ENCODE peak calls at places on chromosomes 11 and 22, in seven cellular contexts. One of them, this sample, is unnamed.

GRCh38 chr11:63888170-63889086 is 28.5 kb downstream of the RCOR2 start:
- DNase-seq in hypothalamus: no peak
- DNase-seq in cardiac septum: peak; percentile 89
- DNase-seq in activated naive CD4-positive, alpha-beta T cell: peak; percentile 71
- DNase-seq in smooth muscle cell of the brain vasculature: no peak
- DNase-seq in NCI-H345: no peak
- DNase-seq in hepatic stellate cell: peak; percentile 68
- DNase-seq in this sample: no peak

GRCh38 chr22:46453829-46454220 is 83.6 kb downstream of the CELSR1 start:
- DNase-seq in hypothalamus: no peak
- DNase-seq in smooth muscle cell of the brain vasculature: no peak
- DNase-seq in hepatic stellate cell: no peak
- DNase-seq in activated naive CD4-positive, alpha-beta T cell: no peak
- DNase-seq in NCI-H345: no peak
- DNase-seq in cardiac septum: no peak
- DNase-seq in this sample: no peak

GRCh38 chr11:91199866-91200265 is 977.0 kb upstream of the CHORDC1 start:
- DNase-seq in NCI-H345: no peak
- DNase-seq in hepatic stellate cell: peak; percentile 12
- DNase-seq in hypothalamus: no peak
- DNase-seq in activated naive CD4-positive, alpha-beta T cell: no peak
- DNase-seq in smooth muscle cell of the brain vasculature: peak; percentile 63
- DNase-seq in cardiac septum: no peak
- DNase-seq in this sample: no peak

GRCh38 chr11:66346476-66347424 is 679 bp downstream of the B4GAT1 start:
- DNase-seq in activated naive CD4-positive, alpha-beta T cell: no peak
- DNase-seq in NCI-H345: no peak
- DNase-seq in hypothalamus: no peak
- DNase-seq in cardiac septum: no peak
- DNase-seq in smooth muscle cell of the brain vasculature: no peak
- DNase-seq in hepatic stellate cell: no peak
- DNase-seq in this sample: no peak

GRCh38 chr22:25702571-25703167 is 39.3 kb upstream of the MYO18B start:
- DNase-seq in smooth muscle cell of the brain vasculature: no peak
- DNase-seq in cardiac septum: no peak
- DNase-seq in hypothalamus: no peak
- DNase-seq in hepatic stellate cell: no peak
- DNase-seq in activated naive CD4-positive, alpha-beta T cell: no peak
- DNase-seq in NCI-H345: no peak
- DNase-seq in this sample: no peak

GRCh38 chr11:96180341-96180740 is 162.7 kb downstream of the MAML2 start:
- DNase-seq in activated naive CD4-positive, alpha-beta T cell: no peak
- DNase-seq in hepatic stellate cell: no peak
- DNase-seq in cardiac septum: no peak
- DNase-seq in smooth muscle cell of the brain vasculature: no peak
- DNase-seq in NCI-H345: no peak
- DNase-seq in hypothalamus: no peak
- DNase-seq in this sample: no peak

GRCh38 chr11:45532552-45532951 is 132.9 kb downstream of the CHST1 start:
- DNase-seq in NCI-H345: no peak
- DNase-seq in hepatic stellate cell: no peak
- DNase-seq in activated naive CD4-positive, alpha-beta T cell: no peak
- DNase-seq in hypothalamus: no peak
- DNase-seq in smooth muscle cell of the brain vasculature: no peak
- DNase-seq in cardiac septum: no peak
- DNase-seq in this sample: no peak

GRCh38 chr11:16959528-16960100 is 54.6 kb downstream of the PLEKHA7 start:
- DNase-seq in hypothalamus: no peak
- DNase-seq in smooth muscle cell of the brain vasculature: no peak
- DNase-seq in activated naive CD4-positive, alpha-beta T cell: no peak
- DNase-seq in hepatic stellate cell: no peak
- DNase-seq in cardiac septum: no peak
- DNase-seq in NCI-H345: peak; percentile 18
- DNase-seq in this sample: peak; percentile 74

GRCh38 chr11:102614485-102614884 is 10.6 kb downstream of the MMP20 start:
- DNase-seq in NCI-H345: no peak
- DNase-seq in hepatic stellate cell: no peak
- DNase-seq in smooth muscle cell of the brain vasculature: no peak
- DNase-seq in hypothalamus: no peak
- DNase-seq in cardiac septum: no peak
- DNase-seq in activated naive CD4-positive, alpha-beta T cell: no peak
- DNase-seq in this sample: no peak

GRCh38 chr11:14500181-14500651 is 605 bp upstream of the COPB1 start:
- DNase-seq in hepatic stellate cell: peak; percentile 37
- DNase-seq in NCI-H345: peak; percentile 59
- DNase-seq in activated naive CD4-positive, alpha-beta T cell: peak; percentile 14
- DNase-seq in hypothalamus: peak; percentile 2
- DNase-seq in smooth muscle cell of the brain vasculature: no peak
- DNase-seq in cardiac septum: no peak
- DNase-seq in this sample: peak; percentile 60

GRCh38 chr11:116276051-116277044 is 496.4 kb downstream of the BUD13 start:
- DNase-seq in smooth muscle cell of the brain vasculature: no peak
- DNase-seq in NCI-H345: peak; percentile 79
- DNase-seq in activated naive CD4-positive, alpha-beta T cell: peak; percentile 46
- DNase-seq in cardiac septum: peak; percentile 84
- DNase-seq in hepatic stellate cell: peak; percentile 20
- DNase-seq in hypothalamus: peak; percentile 56
- DNase-seq in this sample: peak; percentile 23

GRCh38 chr11:65013130-65013691 is 749 bp upstream of the ARL2 start:
- DNase-seq in cardiac septum: peak; percentile 96
- DNase-seq in smooth muscle cell of the brain vasculature: no peak
- DNase-seq in activated naive CD4-positive, alpha-beta T cell: peak; percentile 85
- DNase-seq in hepatic stellate cell: peak; percentile 96
- DNase-seq in hypothalamus: peak; percentile 80
- DNase-seq in NCI-H345: peak; percentile 89
- DNase-seq in this sample: no peak

GRCh38 chr11:104624021-104624420 is 274.2 kb downstream of the CASP12 start:
- DNase-seq in hypothalamus: no peak
- DNase-seq in smooth muscle cell of the brain vasculature: no peak
- DNase-seq in activated naive CD4-positive, alpha-beta T cell: no peak
- DNase-seq in NCI-H345: no peak
- DNase-seq in cardiac septum: no peak
- DNase-seq in hepatic stellate cell: no peak
- DNase-seq in this sample: no peak

GRCh38 chr11:17790453-17790852 is 55.9 kb downstream of the KCNC1 start:
- DNase-seq in hypothalamus: no peak
- DNase-seq in hepatic stellate cell: peak; percentile 44
- DNase-seq in cardiac septum: no peak
- DNase-seq in activated naive CD4-positive, alpha-beta T cell: no peak
- DNase-seq in smooth muscle cell of the brain vasculature: peak; percentile 24
- DNase-seq in NCI-H345: no peak
- DNase-seq in this sample: no peak

GRCh38 chr22:41177626-41178424 is 27.3 kb upstream of the L3MBTL2 start:
- DNase-seq in cardiac septum: no peak
- DNase-seq in smooth muscle cell of the brain vasculature: no peak
- DNase-seq in activated naive CD4-positive, alpha-beta T cell: no peak
- DNase-seq in hepatic stellate cell: no peak
- DNase-seq in NCI-H345: no peak
- DNase-seq in hypothalamus: no peak
- DNase-seq in this sample: no peak

GRCh38 chr22:32801436-32802290 is at the start of gene TIMP3:
- DNase-seq in hepatic stellate cell: peak; percentile 92
- DNase-seq in NCI-H345: no peak
- DNase-seq in hypothalamus: peak; percentile 70
- DNase-seq in activated naive CD4-positive, alpha-beta T cell: no peak
- DNase-seq in smooth muscle cell of the brain vasculature: peak; percentile 63
- DNase-seq in cardiac septum: peak; percentile 91
- DNase-seq in this sample: no peak

GRCh38 chr11:111322534-111322933 is 24.2 kb downstream of the POU2AF3 start:
- DNase-seq in smooth muscle cell of the brain vasculature: no peak
- DNase-seq in NCI-H345: no peak
- DNase-seq in hypothalamus: no peak
- DNase-seq in cardiac septum: no peak
- DNase-seq in hepatic stellate cell: no peak
- DNase-seq in activated naive CD4-positive, alpha-beta T cell: no peak
- DNase-seq in this sample: no peak

GRCh38 chr11:25667871-25668270 is 664.1 kb upstream of the ANO3 start:
- DNase-seq in NCI-H345: no peak
- DNase-seq in hypothalamus: no peak
- DNase-seq in smooth muscle cell of the brain vasculature: no peak
- DNase-seq in hepatic stellate cell: no peak
- DNase-seq in activated naive CD4-positive, alpha-beta T cell: no peak
- DNase-seq in cardiac septum: no peak
- DNase-seq in this sample: no peak

GRCh38 chr11:57277845-57278720 is 41.0 kb upstream of the APLNR start:
- DNase-seq in NCI-H345: peak; percentile 48
- DNase-seq in hepatic stellate cell: peak; percentile 57
- DNase-seq in smooth muscle cell of the brain vasculature: peak; percentile 32
- DNase-seq in cardiac septum: no peak
- DNase-seq in activated naive CD4-positive, alpha-beta T cell: no peak
- DNase-seq in hypothalamus: peak; percentile 16
- DNase-seq in this sample: peak; percentile 43

GRCh38 chr22:46547179-46547882 is 9.9 kb upstream of the CELSR1 start:
- DNase-seq in NCI-H345: no peak
- DNase-seq in cardiac septum: no peak
- DNase-seq in activated naive CD4-positive, alpha-beta T cell: no peak
- DNase-seq in smooth muscle cell of the brain vasculature: peak; percentile 36
- DNase-seq in hypothalamus: no peak
- DNase-seq in hepatic stellate cell: peak; percentile 94
- DNase-seq in this sample: no peak

GRCh38 chr11:1234054-1234720 is 11.3 kb downstream of the MUC5B start:
- DNase-seq in activated naive CD4-positive, alpha-beta T cell: no peak
- DNase-seq in hypothalamus: no peak
- DNase-seq in hepatic stellate cell: no peak
- DNase-seq in smooth muscle cell of the brain vasculature: no peak
- DNase-seq in NCI-H345: no peak
- DNase-seq in cardiac septum: peak; percentile 77
- DNase-seq in this sample: no peak

GRCh38 chr11:10930961-10931760 is 73.3 kb upstream of the ZBED5 start:
- DNase-seq in smooth muscle cell of the brain vasculature: peak; percentile 31
- DNase-seq in NCI-H345: peak; percentile 71
- DNase-seq in hypothalamus: peak; percentile 54
- DNase-seq in activated naive CD4-positive, alpha-beta T cell: peak; percentile 38
- DNase-seq in cardiac septum: peak; percentile 81
- DNase-seq in hepatic stellate cell: peak; percentile 76
- DNase-seq in this sample: peak; percentile 65

GRCh38 chr22:17945851-17946690 is 78.3 kb downstream of the MICAL3 start:
- DNase-seq in hepatic stellate cell: no peak
- DNase-seq in smooth muscle cell of the brain vasculature: no peak
- DNase-seq in activated naive CD4-positive, alpha-beta T cell: no peak
- DNase-seq in NCI-H345: peak; percentile 58
- DNase-seq in cardiac septum: no peak
- DNase-seq in hypothalamus: no peak
- DNase-seq in this sample: no peak

GRCh38 chr22:43814264-43814663 is 2.2 kb upstream of the EFCAB6 start:
- DNase-seq in NCI-H345: no peak
- DNase-seq in cardiac septum: no peak
- DNase-seq in smooth muscle cell of the brain vasculature: no peak
- DNase-seq in hypothalamus: no peak
- DNase-seq in activated naive CD4-positive, alpha-beta T cell: no peak
- DNase-seq in hepatic stellate cell: no peak
- DNase-seq in this sample: no peak

GRCh38 chr22:50657925-50658324 is 14.7 kb upstream of the SHANK3 start:
- DNase-seq in hepatic stellate cell: no peak
- DNase-seq in smooth muscle cell of the brain vasculature: no peak
- DNase-seq in NCI-H345: no peak
- DNase-seq in hypothalamus: no peak
- DNase-seq in activated naive CD4-positive, alpha-beta T cell: no peak
- DNase-seq in cardiac septum: peak; percentile 44
- DNase-seq in this sample: no peak

GRCh38 chr11:78711732-78712131 is 137.1 kb upstream of the NARS2 start:
- DNase-seq in cardiac septum: no peak
- DNase-seq in hypothalamus: no peak
- DNase-seq in hepatic stellate cell: no peak
- DNase-seq in activated naive CD4-positive, alpha-beta T cell: no peak
- DNase-seq in NCI-H345: no peak
- DNase-seq in smooth muscle cell of the brain vasculature: no peak
- DNase-seq in this sample: no peak

GRCh38 chr11:126519653-126520573 is 164.4 kb downstream of the ST3GAL4 start:
- DNase-seq in smooth muscle cell of the brain vasculature: no peak
- DNase-seq in NCI-H345: no peak
- DNase-seq in hepatic stellate cell: no peak
- DNase-seq in hypothalamus: no peak
- DNase-seq in cardiac septum: no peak
- DNase-seq in activated naive CD4-positive, alpha-beta T cell: no peak
- DNase-seq in this sample: no peak

GRCh38 chr11:114340311-114341131 is 44.3 kb downstream of the NNMT start:
- DNase-seq in activated naive CD4-positive, alpha-beta T cell: no peak
- DNase-seq in hypothalamus: no peak
- DNase-seq in hepatic stellate cell: no peak
- DNase-seq in cardiac septum: no peak
- DNase-seq in smooth muscle cell of the brain vasculature: no peak
- DNase-seq in NCI-H345: peak; percentile 83
- DNase-seq in this sample: peak; percentile 38

GRCh38 chr11:123187670-123188507 is 7.2 kb downstream of the CLMP start:
- DNase-seq in cardiac septum: peak; percentile 54
- DNase-seq in hypothalamus: no peak
- DNase-seq in activated naive CD4-positive, alpha-beta T cell: no peak
- DNase-seq in smooth muscle cell of the brain vasculature: no peak
- DNase-seq in NCI-H345: peak; percentile 33
- DNase-seq in hepatic stellate cell: peak; percentile 31
- DNase-seq in this sample: no peak

GRCh38 chr11:65026810-65027209 is 429 bp upstream of the SNX15 start:
- DNase-seq in activated naive CD4-positive, alpha-beta T cell: no peak
- DNase-seq in NCI-H345: no peak
- DNase-seq in smooth muscle cell of the brain vasculature: no peak
- DNase-seq in hepatic stellate cell: no peak
- DNase-seq in cardiac septum: no peak
- DNase-seq in hypothalamus: no peak
- DNase-seq in this sample: no peak

GRCh38 chr11:1937616-1938342 is 9.4 kb upstream of the MRPL23 start:
- DNase-seq in hypothalamus: no peak
- DNase-seq in hepatic stellate cell: no peak
- DNase-seq in cardiac septum: peak; percentile 46
- DNase-seq in smooth muscle cell of the brain vasculature: no peak
- DNase-seq in NCI-H345: no peak
- DNase-seq in activated naive CD4-positive, alpha-beta T cell: no peak
- DNase-seq in this sample: no peak

This sample was measured in NCI-H748 treated with DMSO at 0.1 percent for 48 hours.